ENCODE peak calls at places on chromosomes 1 and 21, in six cellular contexts. S is prostate gland, E is colonic mucosa, U is GM12865, Q is sigmoid colon, L is Calu3. X is an unnamed sample.

GRCh38 chr1:19157653-19158052 is 52.4 kb downstream of the UBR4 start:
- DNase-seq in Q (no peak), S (no peak), L (no peak), E (no peak), U (no peak), X (no peak)

GRCh38 chr1:177278626-177279390 is 108.0 kb downstream of the BRINP2 start:
- DNase-seq in S (no peak), Q (no peak), L (no peak), U (no peak), E (no peak), X (no peak)

GRCh38 chr21:46111857-46112730 is 14.2 kb downstream of the COL6A2 start:
- DNase-seq in E (no peak), L (no peak), S (no peak), U (no peak), Q (peak; percentile 69), X (no peak)

GRCh38 chr1:235992868-235993267 is 72.0 kb downstream of the NID1 start:
- DNase-seq in S (no peak), E (no peak), L (no peak), U (no peak), Q (no peak), X (no peak)

GRCh38 chr21:28480091-28480869 is 512.4 kb downstream of the LTN1 start:
- DNase-seq in L (no peak), U (peak; percentile 63), Q (no peak), E (no peak), S (no peak), X (no peak)

GRCh38 chr1:248164031-248164430 is 10.6 kb upstream of the OR2M2 start:
- DNase-seq in Q (no peak), L (no peak), S (no peak), E (no peak), U (no peak), X (no peak)

GRCh38 chr21:43280949-43281633 is 112.3 kb downstream of the CRYAA start:
- DNase-seq in E (no peak), S (no peak), L (no peak), U (no peak), Q (no peak), X (no peak)

GRCh38 chr1:119943216-119943615 is 46.9 kb upstream of the ADAM30 start:
- DNase-seq in L (no peak), Q (no peak), S (no peak), U (no peak), E (no peak), X (no peak)

GRCh38 chr1:10813801-10814200 is 17.4 kb upstream of the CASZ1 start:
- DNase-seq in Q (no peak), S (no peak), U (no peak), L (no peak), E (no peak), X (no peak)

GRCh38 chr1:6338685-6339084 is 54.9 kb downstream of the ACOT7 start:
- DNase-seq in Q (no peak), L (no peak), U (no peak), S (no peak), E (no peak), X (no peak)

GRCh38 chr21:46340998-46341397 is 17.0 kb downstream of the PCNT start:
- DNase-seq in S (no peak), L (no peak), E (no peak), Q (no peak), U (no peak), X (no peak)

GRCh38 chr21:41188476-41189146 is 20.7 kb downstream of the BACE2 start:
- DNase-seq in L (no peak), U (no peak), S (no peak), Q (no peak), E (no peak), X (no peak)

GRCh38 chr1:12851779-12852178 is 3.3 kb upstream of the HNRNPCL1 start:
- DNase-seq in L (no peak), E (no peak), Q (no peak), U (no peak), S (no peak), X (no peak)

GRCh38 chr1:196355206-196355786 is 252.9 kb downstream of the KCNT2 start:
- DNase-seq in Q (no peak), L (peak; percentile 16), S (no peak), E (no peak), U (peak; percentile 5), X (no peak)

GRCh38 chr1:54715493-54716298 is at the start of gene TTC4:
- DNase-seq in S (peak; percentile 74), L (peak; percentile 91), Q (peak; percentile 90), U (peak; percentile 89), E (peak; percentile 88), X (no peak)

GRCh38 chr1:54109131-54110105 is 43.4 kb downstream of the CDCP2 start:
- DNase-seq in S (no peak), L (no peak), E (no peak), Q (no peak), U (no peak), X (no peak)

GRCh38 chr1:214640431-214641213 is 37.6 kb downstream of the CENPF start:
- DNase-seq in E (no peak), Q (no peak), L (no peak), U (no peak), S (no peak), X (no peak)

GRCh38 chr1:159162511-159163265 is 8.7 kb upstream of the CADM3 start:
- DNase-seq in U (no peak), S (no peak), Q (no peak), L (no peak), E (no peak), X (no peak)

GRCh38 chr1:42175314-42176054 is 10.9 kb upstream of the GUCA2A start:
- DNase-seq in E (no peak), L (no peak), U (no peak), Q (no peak), S (no peak), X (no peak)

GRCh38 chr1:26970810-26971209 is 10.5 kb upstream of the KDF1 start:
- DNase-seq in L (peak; percentile 40), Q (no peak), S (peak; percentile 35), U (no peak), E (peak; percentile 44), X (no peak)

GRCh38 chr1:168755800-168756418 is 26.9 kb upstream of the DPT start:
- DNase-seq in Q (no peak), S (no peak), E (no peak), L (no peak), U (no peak), X (no peak)

GRCh38 chr1:202085682-202086373 is 36.9 kb upstream of the GPR37L1 start:
- DNase-seq in S (peak; percentile 4), Q (no peak), L (peak; percentile 73), E (peak; percentile 68), U (no peak), X (no peak)

GRCh38 chr1:202086579-202087350 is 36.0 kb upstream of the GPR37L1 start:
- DNase-seq in Q (no peak), U (no peak), E (peak; percentile 95), L (peak; percentile 72), S (peak; percentile 78), X (no peak)

GRCh38 chr1:202093856-202094255 is 28.9 kb upstream of the GPR37L1 start:
- DNase-seq in U (no peak), S (no peak), L (no peak), E (no peak), Q (no peak), X (no peak)

GRCh38 chr1:202088216-202088615 is 34.5 kb upstream of the GPR37L1 start:
- DNase-seq in S (no peak), L (no peak), Q (no peak), U (no peak), E (no peak), X (no peak)

DNA sequence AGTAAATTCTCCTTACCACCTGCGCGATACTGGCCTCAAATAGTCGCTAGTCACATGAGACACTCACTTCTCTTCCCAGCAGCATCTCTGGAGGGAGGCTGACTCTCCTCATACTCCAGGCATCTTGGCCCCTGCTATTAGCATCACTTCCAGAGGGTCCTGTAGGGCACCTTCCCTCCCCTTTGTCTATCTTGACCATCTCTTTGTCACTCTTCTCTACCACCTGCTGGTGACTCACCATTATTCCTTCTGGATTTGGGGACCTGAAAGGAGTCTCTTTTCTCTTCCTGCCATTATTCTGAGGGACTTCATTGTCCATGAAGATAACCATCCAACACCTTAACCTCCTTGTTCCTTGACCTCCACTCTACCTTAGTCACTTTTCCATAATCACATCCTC is 31.7 kb upstream of the GPR37L1 start:
- DNase-seq in L (no peak), U (no peak), E (no peak), S (no peak), Q (no peak), X (no peak)
- TF ChIP-seq CTCF in L (peak; percentile 30), U (no peak), E (no peak), S (peak; percentile 5), Q (no peak), X (no peak)

GRCh38 chr1:43286533-43286932 is 1.2 kb upstream of the C1orf210 start:
- DNase-seq in L (no peak), U (no peak), S (no peak), E (no peak), Q (no peak), X (no peak)

GRCh38 chr1:43284711-43285110 is 670 bp downstream of the C1orf210 start:
- DNase-seq in U (no peak), S (no peak), L (no peak), E (peak; percentile 57), Q (peak; percentile 32), X (no peak)

GRCh38 chr1:43286115-43286514 is 734 bp upstream of the C1orf210 start:
- DNase-seq in L (no peak), Q (peak; percentile 35), S (no peak), U (no peak), E (peak; percentile 52), X (no peak)

GRCh38 chr1:43284065-43284464 is 1.3 kb downstream of the C1orf210 start:
- DNase-seq in E (no peak), U (no peak), S (no peak), Q (peak; percentile 42), L (no peak), X (no peak)

GRCh38 chr1:43285269-43285986 is at the start of gene C1orf210:
- DNase-seq in E (peak; percentile 95), Q (peak; percentile 60), L (peak; percentile 97), U (no peak), S (peak; percentile 91), X (no peak)
- TF ChIP-seq CTCF in E (peak; percentile 28), Q (no peak), L (peak; percentile 67), U (no peak), S (peak; percentile 73), X (peak; percentile 72)

GRCh38 chr1:77825356-77825709 is 45.9 kb downstream of the MIGA1 start:
- DNase-seq in U (peak; percentile 65), E (no peak), S (peak; percentile 61), L (peak; percentile 20), Q (no peak), X (no peak)
- TF ChIP-seq CTCF in U (peak; percentile 21), E (peak; percentile 15), S (peak; percentile 53), L (no peak), Q (peak; percentile 23), X (peak; percentile 33)

GRCh38 chr1:15424146-15424667 is 14.0 kb upstream of the CTRC start:
- DNase-seq in U (no peak), E (peak; percentile 90), Q (no peak), S (peak; percentile 74), L (peak; percentile 66), X (no peak)

GRCh38 chr1:15423355-15424077 is 13.8 kb downstream of the EFHD2 start:
- DNase-seq in S (no peak), U (no peak), E (peak; percentile 47), Q (no peak), L (no peak), X (no peak)

GRCh38 chr1:15422871-15423270 is 13.2 kb downstream of the EFHD2 start:
- DNase-seq in Q (no peak), S (no peak), E (no peak), L (no peak), U (no peak), X (no peak)

GRCh38 chr1:15418811-15419515 is 9.3 kb downstream of the EFHD2 start:
- DNase-seq in E (peak; percentile 63), S (no peak), U (no peak), Q (no peak), L (peak; percentile 52), X (no peak)

GRCh38 chr1:15420853-15421465 is 11.3 kb downstream of the EFHD2 start:
- DNase-seq in E (no peak), L (no peak), Q (no peak), S (no peak), U (no peak), X (no peak)
- TF ChIP-seq CTCF in E (no peak), L (no peak), Q (no peak), S (no peak), U (no peak), X (no peak)

X was measured in esophagus squamous epithelium.